ENCODE peak calls at places on chromosomes 4 and X, in ten cellular contexts. N is RPMI7951; M is fibroblast of lung; A is lung microvascular endothelial cell; B is activated CD4-positive, alpha-beta T cell treated with anti-CD3 and anti-CD28 coated beads, Interleukin-2, amount 10 ng/mL, durations not matched to agents 7 days and 5 days; D is activated CD8-positive, alpha-beta memory T cell treated with anti-CD3 and anti-CD28 coated beads for 24 hours; K is hepatocyte; T is AG08395; P is progenitor cell of endocrine pancreas; L is T-cell. O is an unnamed sample.

GRCh38 chr4:163941221-163941865 is 446.9 kb downstream of the TMA16 start:
- DNase-seq in D (no peak), P (no peak), B (no peak), K (no peak), N (no peak), M (peak; percentile 65), A (no peak), T (no peak), L (no peak), O (no peak)

GRCh38 chrX:121733514-121733913 is 686.1 kb downstream of the GLUD2 start:
- DNase-seq in K (no peak), L (no peak), M (no peak), T (peak; percentile 3), N (no peak), D (no peak), P (no peak), A (no peak), B (no peak), O (no peak)

GRCh38 chr4:179361978-179362486 is 1919.8 kb upstream of the AGA start:
- DNase-seq in D (no peak), L (no peak), T (no peak), N (no peak), K (no peak), A (no peak), P (no peak), M (no peak), B (no peak), O (no peak)

GRCh38 chr4:122045533-122045932 is 93.7 kb upstream of the TRPC3 start:
- DNase-seq in B (no peak), T (peak; percentile 87), L (no peak), K (peak; percentile 57), P (no peak), N (peak; percentile 91), M (peak; percentile 97), D (no peak), A (peak; percentile 93), O (peak; percentile 84)

GRCh38 chr4:107115185-107115847 is 79.2 kb upstream of the DKK2 start:
- DNase-seq in K (no peak), D (no peak), T (no peak), B (no peak), M (peak; percentile 67), L (no peak), N (peak; percentile 17), A (no peak), P (no peak), O (no peak)

GRCh38 chrX:30615229-30615628 is 37.7 kb upstream of the TASL start:
- DNase-seq in K (no peak), B (no peak), L (no peak), A (peak; percentile 7), P (no peak), T (no peak), D (no peak), M (peak; percentile 29), N (no peak), O (no peak)

GRCh38 chr4:2438822-2439718 is 20.3 kb downstream of the CFAP99 start:
- DNase-seq in B (no peak), P (no peak), M (no peak), L (no peak), K (no peak), N (no peak), A (no peak), T (no peak), D (no peak), O (no peak)

GRCh38 chr4:7649741-7650531 is 215.2 kb upstream of the PSAPL1 start:
- DNase-seq in P (no peak), K (no peak), L (peak; percentile 31), B (peak; percentile 55), N (peak; percentile 100), D (peak; percentile 77), M (peak; percentile 67), T (peak; percentile 89), A (peak; percentile 62), O (no peak)

GRCh38 chr4:42671431-42672194 is 14.7 kb upstream of the ATP8A1 start:
- DNase-seq in N (no peak), P (no peak), T (no peak), L (peak; percentile 26), B (peak; percentile 58), K (no peak), D (no peak), M (no peak), A (no peak), O (no peak)

GRCh38 chrX:14829643-14830042 is 43.2 kb downstream of the FANCB start:
- DNase-seq in D (no peak), K (no peak), P (no peak), T (no peak), B (no peak), A (no peak), L (no peak), N (no peak), M (no peak), O (no peak)

GRCh38 chr4:186644737-186645261 is 78.9 kb downstream of the FAT1 start:
- DNase-seq in M (peak; percentile 41), A (peak; percentile 7), T (no peak), B (no peak), L (no peak), N (peak; percentile 18), D (no peak), K (no peak), P (no peak), O (peak; percentile 43)

GRCh38 chr4:11497212-11497806 is 68.6 kb upstream of the HS3ST1 start:
- DNase-seq in N (no peak), A (peak; percentile 20), L (no peak), P (no peak), B (peak; percentile 14), K (no peak), M (no peak), D (no peak), T (no peak), O (no peak)

GRCh38 chr4:13891544-13891939 is 264.0 kb upstream of the BOD1L1 start:
- DNase-seq in D (no peak), K (no peak), N (peak; percentile 46), M (no peak), L (no peak), P (no peak), B (no peak), T (peak; percentile 10), A (no peak), O (no peak)

GRCh38 chr4:138946306-138946705 is 69.3 kb upstream of the NOCT start:
- DNase-seq in D (no peak), A (no peak), P (no peak), M (no peak), T (no peak), K (no peak), B (no peak), N (no peak), L (no peak), O (no peak)

GRCh38 chrX:151488677-151489076 is 74.8 kb upstream of the PASD1 start:
- DNase-seq in D (no peak), N (peak; percentile 3), K (no peak), A (no peak), L (no peak), B (peak; percentile 6), M (no peak), T (no peak), P (no peak), O (peak; percentile 30)

GRCh38 chr4:1511441-1512041 is 105.3 kb upstream of the NKX1-1 start:
- DNase-seq in T (peak; percentile 90), P (no peak), M (peak; percentile 67), A (peak; percentile 26), D (no peak), K (no peak), N (peak; percentile 39), B (peak; percentile 45), L (no peak), O (no peak)

GRCh38 chrX:10163031-10163430 is 6.3 kb downstream of the CLCN4 start:
- DNase-seq in P (no peak), T (no peak), D (no peak), B (no peak), N (no peak), A (no peak), K (no peak), L (no peak), M (no peak), O (no peak)

GRCh38 chrX:85994787-85995186 is 52.6 kb downstream of the CHM start:
- DNase-seq in M (peak; percentile 8), B (no peak), P (no peak), L (no peak), A (no peak), N (no peak), D (no peak), T (no peak), K (no peak), O (no peak)

GRCh38 chr4:56445699-56446098 is 9.6 kb downstream of the PAICS start:
- DNase-seq in N (no peak), K (no peak), L (no peak), P (no peak), B (no peak), M (peak; percentile 34), T (no peak), A (no peak), D (no peak), O (no peak)

GRCh38 chr4:10965196-10965595 is 280.6 kb upstream of the CLNK start:
- DNase-seq in A (no peak), L (no peak), P (no peak), M (no peak), T (no peak), B (no peak), K (no peak), N (no peak), D (no peak), O (no peak)

GRCh38 chr4:630661-631060 is 5.3 kb downstream of the PDE6B start:
- DNase-seq in A (no peak), P (no peak), N (no peak), D (no peak), M (no peak), T (no peak), K (no peak), B (no peak), L (no peak), O (no peak)

GRCh38 chr4:123116412-123116811 is 194.0 kb upstream of the NUDT6 start:
- DNase-seq in B (no peak), T (no peak), N (peak; percentile 33), K (no peak), P (no peak), D (no peak), A (peak; percentile 7), L (no peak), M (peak; percentile 77), O (peak; percentile 55)

GRCh38 chr4:54568184-54568583 is 89.6 kb upstream of the KIT start:
- DNase-seq in N (peak; percentile 90), T (peak; percentile 91), L (no peak), D (no peak), K (no peak), M (peak; percentile 43), P (no peak), B (no peak), A (peak; percentile 72), O (no peak)

GRCh38 chr4:184688447-184688846 is 38.9 kb downstream of the PRIMPOL start:
- DNase-seq in T (peak; percentile 71), L (no peak), A (peak; percentile 97), N (peak; percentile 83), K (peak; percentile 13), B (no peak), M (peak; percentile 68), D (no peak), P (no peak), O (peak; percentile 9)

GRCh38 chr4:14827111-14827510 is 175.2 kb upstream of the CPEB2 start:
- DNase-seq in M (peak; percentile 4), T (peak; percentile 12), D (no peak), L (no peak), B (no peak), A (no peak), P (no peak), K (no peak), N (peak; percentile 52), O (no peak)

GRCh38 chr4:60485279-60485678 is 714.8 kb upstream of the ADGRL3 start:
- DNase-seq in K (no peak), D (no peak), M (no peak), A (no peak), N (no peak), L (no peak), P (no peak), T (no peak), B (no peak), O (no peak)

GRCh38 chr4:158458271-158458895 is 63.3 kb upstream of the RXFP1 start:
- DNase-seq in D (no peak), B (no peak), T (no peak), A (no peak), L (no peak), P (no peak), K (no peak), N (no peak), M (no peak), O (no peak)

O was measured in HT-29.